ENCODE peak calls at places on chromosomes 5 and 9, in five cellular contexts. Z is AG10803, T is tibial artery, H is spleen, D is transverse colon. K is an unnamed sample.
A peak's percentile ranks its signal among the peaks of the same experiment; 100 is the strongest.

GRCh38 chr9:108786756-108787663 is 68.8 kb downstream of the ACTL7B start:
- DNase-seq in D (no peak), Z (peak; percentile 29), H (no peak), T (no peak), K (no peak)

GRCh38 chr9:134504106-134504385 is 137.6 kb upstream of the COL5A1 start:
- DNase-seq in D (no peak), T (no peak), H (no peak), Z (no peak), K (no peak)

GRCh38 chr9:117044241-117044640 is 357.1 kb downstream of the TRIM32 start:
- DNase-seq in Z (no peak), T (no peak), H (no peak), D (no peak), K (no peak)

GRCh38 chr5:158313739-158314464 is 455.0 kb upstream of the CLINT1 start:
- DNase-seq in D (no peak), H (no peak), T (no peak), Z (peak; percentile 15), K (no peak)

GRCh38 chr5:125348221-125348692 is 601.8 kb upstream of the ZNF608 start:
- DNase-seq in T (peak; percentile 38), H (no peak), Z (peak; percentile 47), D (no peak), K (no peak)

GRCh38 chr5:53262348-53262970 is 152.9 kb upstream of the MOCS2 start:
- DNase-seq in D (no peak), T (peak; percentile 31), H (no peak), Z (peak; percentile 64), K (no peak)

GRCh38 chr5:83834306-83834705 is 113.7 kb upstream of the HAPLN1 start:
- DNase-seq in H (no peak), Z (no peak), T (no peak), D (no peak), K (no peak)

GRCh38 chr9:137970686-137971476 is 93.3 kb downstream of the CACNA1B start:
- DNase-seq in T (peak; percentile 12), Z (no peak), D (no peak), H (peak; percentile 51), K (no peak)

GRCh38 chr5:150626853-150627276 is 13.6 kb upstream of the SYNPO start:
- DNase-seq in D (peak; percentile 41), T (peak; percentile 59), Z (no peak), H (no peak), K (no peak)

GRCh38 chr9:133532937-133533668 is 1.4 kb upstream of the ADAMTSL2 start:
- DNase-seq in D (peak; percentile 86), H (peak; percentile 85), Z (peak; percentile 36), T (peak; percentile 48), K (peak; percentile 79)

GRCh38 chr9:130172161-130172857 is at the start of gene NCS1:
- DNase-seq in T (peak; percentile 71), H (no peak), Z (peak; percentile 65), D (peak; percentile 74), K (peak; percentile 67)

GRCh38 chr5:56269216-56269927 is 36.2 kb upstream of the ANKRD55 start:
- DNase-seq in T (no peak), Z (peak; percentile 67), H (no peak), D (no peak), K (peak; percentile 41)

GRCh38 chr5:40436535-40437237 is 243.0 kb upstream of the PTGER4 start:
- DNase-seq in D (no peak), H (no peak), Z (no peak), T (no peak), K (peak; percentile 16)

GRCh38 chr5:150113047-150113744 is 26.8 kb upstream of the CSF1R start:
- DNase-seq in Z (peak; percentile 33), D (no peak), H (peak; percentile 72), T (no peak), K (no peak)

GRCh38 chr9:108213516-108213915 is 642.3 kb downstream of the ACTL7B start:
- DNase-seq in H (no peak), T (no peak), D (no peak), Z (no peak), K (no peak)

GRCh38 chr5:35198096-35198495 is 32.2 kb downstream of the PRLR start:
- DNase-seq in T (peak; percentile 35), D (peak; percentile 74), H (no peak), Z (peak; percentile 58), K (no peak)

GRCh38 chr9:106479679-106480078 is 383.3 kb upstream of the ZNF462 start:
- DNase-seq in Z (peak; percentile 74), H (no peak), D (no peak), T (no peak), K (no peak)

GRCh38 chr5:31095796-31096195 is 97.7 kb upstream of the CDH6 start:
- DNase-seq in Z (no peak), H (no peak), D (no peak), T (no peak), K (no peak)

GRCh38 chr9:123696476-123696875 is 233.4 kb downstream of the DENND1A start:
- DNase-seq in T (no peak), Z (peak; percentile 27), D (no peak), H (no peak), K (no peak)

DNA sequence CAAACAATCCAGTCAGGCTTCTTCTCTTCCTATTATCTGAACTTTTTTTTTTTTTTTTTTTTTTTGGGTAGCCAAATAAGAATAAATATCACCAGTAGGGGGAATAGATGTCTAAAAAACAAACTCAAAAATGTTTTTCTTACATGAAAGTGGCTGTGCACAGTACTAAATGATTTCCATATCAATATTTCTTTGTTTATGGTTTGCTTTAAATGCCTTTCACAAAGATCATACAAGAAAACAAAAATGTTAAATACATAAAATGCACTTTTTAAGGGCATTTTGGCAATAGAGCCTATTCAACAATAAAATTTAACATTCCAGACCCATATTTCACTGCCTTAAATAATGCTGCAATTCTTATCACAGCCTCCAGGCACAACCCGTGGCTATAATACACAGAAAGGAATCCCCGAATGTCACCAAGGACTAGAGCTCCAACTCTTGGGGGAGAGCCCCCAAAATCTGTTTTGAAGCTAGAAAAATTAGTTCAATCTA is 91.1 kb upstream of the TBCA start:
- DNase-seq in D (no peak), H (no peak), Z (peak; percentile 27), T (no peak), K (no peak)
- TF ChIP-seq CTCF in D (no peak), H (no peak), Z (peak; percentile 42), T (peak; percentile 34), K (no peak)

DNA sequence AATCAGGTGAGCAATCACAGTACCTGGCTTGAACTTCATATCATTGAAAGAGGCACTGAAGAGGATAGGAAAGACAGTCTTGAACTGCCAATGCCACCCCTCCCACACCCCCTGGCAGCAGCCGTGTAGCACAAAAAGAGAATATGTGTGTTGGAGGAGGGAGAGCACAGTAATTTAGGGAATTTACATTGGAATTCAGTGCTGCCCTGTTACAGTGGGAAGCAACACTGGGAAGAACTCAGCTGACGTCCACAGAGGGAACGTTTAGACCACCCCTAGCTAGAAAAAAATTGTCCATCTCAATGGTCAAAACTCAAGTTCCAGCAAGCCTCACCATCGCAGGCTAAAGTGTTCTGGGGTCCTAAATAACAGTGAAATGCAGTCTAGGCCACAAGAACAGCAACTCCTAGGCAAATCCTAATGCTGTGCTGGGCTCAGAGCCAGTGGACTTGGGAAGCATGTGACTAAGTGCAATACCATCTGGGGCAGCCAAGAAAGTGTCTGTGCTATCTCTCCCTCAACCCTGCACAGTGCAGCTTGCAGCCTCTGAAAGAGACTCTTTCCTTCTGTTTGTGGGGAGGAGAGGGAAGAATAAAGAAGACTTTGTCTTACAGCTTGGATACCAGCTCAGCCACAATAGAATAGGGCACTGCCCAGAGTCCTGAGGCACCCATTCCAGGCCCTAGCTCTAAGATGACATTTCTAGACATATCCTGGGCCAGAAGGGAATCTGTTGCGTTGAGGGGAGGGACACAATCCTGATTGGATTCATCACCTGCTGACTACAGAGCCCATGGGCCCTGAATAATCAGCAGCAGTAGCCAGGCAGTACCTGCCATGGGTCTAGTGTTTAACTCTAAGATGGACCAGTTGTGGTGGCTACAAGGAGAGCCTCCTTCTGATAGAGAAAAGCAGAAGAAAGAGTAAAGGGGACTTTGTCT is 62.1 kb upstream of the VLDLR start:
- DNase-seq in H (no peak), D (peak; percentile 43), T (peak; percentile 83), Z (peak; percentile 95), K (no peak)
- TF ChIP-seq CTCF in H (no peak), D (no peak), T (peak; percentile 11), Z (no peak), K (no peak)

GRCh38 chr5:180291234-180291940 is 496 bp downstream of the MAPK9 start:
- DNase-seq in H (peak; percentile 91), D (peak; percentile 26), T (no peak), Z (no peak), K (peak; percentile 60)
- TF ChIP-seq CTCF in H (no peak), D (no peak), T (no peak), Z (peak; percentile 11), K (peak; percentile 41)

DNA sequence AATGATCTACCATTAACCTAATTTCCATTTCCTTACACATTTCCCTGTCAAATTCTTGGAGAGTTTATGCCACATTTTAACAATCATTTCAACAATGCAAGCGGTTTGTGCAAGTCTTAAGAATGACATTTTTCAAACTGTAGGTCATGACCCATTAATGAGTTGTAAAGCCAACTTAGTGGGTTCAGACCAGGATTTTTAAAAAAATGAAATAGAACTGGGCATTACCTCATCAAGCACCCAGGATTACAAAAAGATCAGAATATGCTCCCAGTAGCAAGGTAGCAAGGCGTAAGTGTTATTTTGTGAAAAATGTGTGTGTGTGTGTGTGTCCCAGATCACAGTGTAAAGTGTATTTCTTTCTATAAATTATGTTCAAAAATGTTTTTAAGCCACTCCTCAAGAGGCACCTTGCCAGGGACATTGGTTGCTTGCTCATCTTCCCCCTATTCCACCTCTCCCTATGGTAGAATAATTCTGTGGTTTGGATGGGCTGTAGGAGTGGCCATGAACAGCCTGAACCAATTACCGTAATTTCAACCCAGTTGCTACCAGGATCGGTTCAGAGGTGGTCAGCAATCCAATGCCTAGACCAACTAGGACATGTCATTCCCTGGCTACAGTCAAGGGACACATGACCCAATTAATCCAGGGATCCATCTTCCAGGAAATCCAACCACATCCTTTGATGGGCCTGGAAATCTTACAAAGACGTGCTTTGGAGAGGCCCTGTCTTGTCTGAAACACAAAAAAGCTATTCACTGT is 14.4 kb upstream of the TGFBR1 start:
- DNase-seq in H (no peak), D (no peak), Z (peak; percentile 84), T (no peak), K (no peak)
- TF ChIP-seq CTCF in H (no peak), D (no peak), Z (no peak), T (no peak), K (no peak)

GRCh38 chr5:13215370-13215769 is 729.1 kb downstream of the DNAH5 start:
- DNase-seq in T (no peak), D (no peak), H (no peak), Z (no peak), K (no peak)

GRCh38 chr5:13214182-13214581 is 730.3 kb downstream of the DNAH5 start:
- DNase-seq in D (no peak), T (no peak), Z (no peak), H (no peak), K (no peak)

GRCh38 chr5:13217636-13218035 is 726.9 kb downstream of the DNAH5 start:
- DNase-seq in T (no peak), H (no peak), Z (peak; percentile 5), D (no peak), K (no peak)

GRCh38 chr5:13215806-13216205 is 728.7 kb downstream of the DNAH5 start:
- DNase-seq in T (no peak), Z (no peak), H (no peak), D (no peak), K (no peak)

GRCh38 chr5:13218518-13218917 is 726.0 kb downstream of the DNAH5 start:
- DNase-seq in T (no peak), Z (no peak), H (no peak), D (no peak), K (no peak)
- TF ChIP-seq CTCF in T (no peak), Z (peak; percentile 23), H (no peak), D (no peak), K (no peak)